ENCODE peak calls at places on chromosome 16, in seven cellular contexts. Q is aorta; U is adrenal gland; J is CD4-positive, alpha-beta memory T cell; P is effector memory CD8-positive, alpha-beta T cell; C is NCI-H774; I is stimulated activated CD8-positive, alpha-beta memory T cell treated with anti-CD3 and anti-CD28 coated beads, Interleukin-4, amount 100 ng/mL, for 24 hours. Y is an unnamed sample.

GRCh38 chr16:14511798-14512131 is 118.3 kb downstream of the PARN start:
- DNase-seq in Q (no peak), U (no peak), J (no peak), P (no peak), C (no peak), I (no peak), Y (no peak)

GRCh38 chr16:66511615-66512500 is 38.1 kb downstream of the TK2 start:
- DNase-seq in Q (no peak), U (peak), J (no peak), P (no peak), C (no peak), I (no peak), Y (no peak)

GRCh38 chr16:83336630-83337029 is 471.1 kb upstream of the HSBP1 start:
- DNase-seq in Q (no peak), U (no peak), J (no peak), P (no peak), C (no peak), I (no peak), Y (no peak)

GRCh38 chr16:30350134-30350871 is 4.8 kb downstream of the CD2BP2 start:
- DNase-seq in Q (no peak), U (peak), J (no peak), P (no peak), C (no peak), I (no peak), Y (peak)

GRCh38 chr16:79980650-79981521 is 380.3 kb upstream of the MAF start:
- DNase-seq in Q (no peak), U (peak), J (no peak), P (no peak), C (no peak), I (no peak), Y (no peak)

GRCh38 chr16:13621639-13622038 is 298.3 kb upstream of the ERCC4 start:
- DNase-seq in Q (no peak), U (no peak), J (no peak), P (no peak), C (no peak), I (no peak), Y (no peak)

GRCh38 chr16:4266372-4266771 is 6.5 kb downstream of the TFAP4 start:
- DNase-seq in Q (no peak), U (no peak), J (no peak), P (no peak), C (no peak), I (no peak), Y (no peak)

GRCh38 chr16:7270823-7271222 is 61.8 kb upstream of the RBFOX1 start:
- DNase-seq in Q (no peak), U (no peak), J (no peak), P (no peak), C (no peak), I (no peak), Y (no peak)

GRCh38 chr16:83835972-83836566 is 28.3 kb downstream of the HSBP1 start:
- DNase-seq in Q (no peak), U (no peak), J (peak), P (no peak), C (no peak), I (no peak), Y (no peak)

GRCh38 chr16:78127130-78127529 is 27.7 kb downstream of the WWOX start:
- DNase-seq in Q (no peak), U (no peak), J (no peak), P (no peak), C (no peak), I (no peak), Y (no peak)

GRCh38 chr16:59684911-59685310 is 950.8 kb upstream of the GOT2 start:
- DNase-seq in Q (no peak), U (no peak), J (no peak), P (no peak), C (no peak), I (no peak), Y (no peak)

GRCh38 chr16:75072239-75072947 is 44.2 kb downstream of the LDHD start:
- DNase-seq in Q (no peak), U (no peak), J (no peak), P (no peak), C (no peak), I (no peak), Y (no peak)

GRCh38 chr16:10181196-10182162 is 749 bp downstream of the GRIN2A start:
- DNase-seq in Q (peak), U (peak), J (peak), P (no peak), C (no peak), I (peak), Y (peak)

GRCh38 chr16:24322106-24322505 is 66.0 kb downstream of the CACNG3 start:
- DNase-seq in Q (no peak), U (no peak), J (no peak), P (no peak), C (no peak), I (no peak), Y (no peak)

GRCh38 chr16:85266857-85267256 is 154.6 kb upstream of the CIBAR2 start:
- DNase-seq in Q (no peak), U (no peak), J (no peak), P (no peak), C (no peak), I (no peak), Y (no peak)

GRCh38 chr16:82108774-82109173 is 61.2 kb downstream of the MPHOSPH6 start:
- DNase-seq in Q (no peak), U (no peak), J (no peak), P (no peak), C (no peak), I (no peak), Y (no peak)